ENCODE peak calls at places on chromosomes 7 and 10, in five cellular contexts. V is tibial artery; N is stimulated activated CD8-positive, alpha-beta memory T cell treated with anti-CD3 and anti-CD28 coated beads, Interleukin-4, amount 100 ng/mL, for 1 hour; U is ACHN; W is NCI-H1417. Z is an unnamed sample.

GRCh38 chr7:6284461-6285360 is 12.3 kb upstream of the CYTH3 start:
- DNase-seq in U (no peak), N (no peak), V (peak; percentile 62), W (no peak), Z (peak; percentile 29)

GRCh38 chr7:156019776-156020565 is 207.7 kb upstream of the SHH start:
- DNase-seq in U (no peak), W (no peak), V (peak; percentile 44), N (no peak), Z (no peak)

GRCh38 chr7:42057331-42057730 is 179.7 kb downstream of the GLI3 start:
- DNase-seq in V (no peak), N (no peak), U (no peak), W (no peak), Z (no peak)

GRCh38 chr7:71511361-71511807 is 379.4 kb downstream of the GALNT17 start:
- DNase-seq in U (peak; percentile 16), N (no peak), V (no peak), W (no peak), Z (no peak)

GRCh38 chr10:73586583-73586984 is 4.6 kb downstream of the USP54 start:
- DNase-seq in N (no peak), U (no peak), W (no peak), V (no peak), Z (peak; percentile 16)

GRCh38 chr7:7843972-7844371 is 124.6 kb upstream of the GLCCI1 start:
- DNase-seq in U (no peak), V (no peak), W (no peak), N (no peak), Z (no peak)

GRCh38 chr7:47382200-47382599 is 199.7 kb downstream of the TNS3 start:
- DNase-seq in W (peak; percentile 80), N (no peak), U (no peak), V (no peak), Z (no peak)

GRCh38 chr7:144672869-144673268 is 163.0 kb downstream of the TPK1 start:
- DNase-seq in N (no peak), V (no peak), W (no peak), U (no peak), Z (no peak)

GRCh38 chr7:108067844-108068243 is 62.3 kb downstream of the LAMB4 start:
- DNase-seq in N (no peak), V (no peak), W (peak; percentile 77), U (no peak), Z (no peak)

GRCh38 chr10:103693070-103693811 is 162.1 kb downstream of the SH3PXD2A start:
- DNase-seq in V (no peak), W (peak; percentile 35), U (no peak), N (no peak), Z (no peak)

GRCh38 chr10:34985823-34986222 is 104.3 kb downstream of the CUL2 start:
- DNase-seq in U (peak; percentile 22), W (peak; percentile 7), V (no peak), N (no peak), Z (peak; percentile 28)

GRCh38 chr10:107434854-107435253 is 270.3 kb upstream of the SORCS1 start:
- DNase-seq in V (no peak), W (no peak), N (no peak), U (no peak), Z (no peak)

GRCh38 chr7:117827861-117828260 is 45.4 kb downstream of the CTTNBP2 start:
- DNase-seq in N (no peak), U (peak; percentile 88), V (no peak), W (peak; percentile 33), Z (peak; percentile 89)

GRCh38 chr10:28853195-28853594 is 175.9 kb downstream of the BAMBI start:
- DNase-seq in U (no peak), W (no peak), N (no peak), V (no peak), Z (peak; percentile 44)

GRCh38 chr7:112446431-112446830 is 3.8 kb upstream of the IFRD1 start:
- DNase-seq in N (no peak), W (no peak), V (no peak), U (no peak), Z (no peak)

GRCh38 chr10:114023198-114023597 is 20.5 kb upstream of the ADRB1 start:
- DNase-seq in N (no peak), V (no peak), U (no peak), W (no peak), Z (no peak)

GRCh38 chr10:3530346-3531096 is 254.5 kb downstream of the KLF6 start:
- DNase-seq in W (no peak), U (peak; percentile 60), V (no peak), N (no peak), Z (peak; percentile 86)

GRCh38 chr7:4682621-4683042 is 537 bp downstream of the FOXK1 start:
- DNase-seq in W (peak; percentile 71), V (peak; percentile 78), U (peak; percentile 61), N (peak; percentile 8), Z (peak; percentile 41)

GRCh38 chr10:117075064-117075463 is 63.0 kb downstream of the VAX1 start:
- DNase-seq in W (peak; percentile 39), V (no peak), U (no peak), N (no peak), Z (peak; percentile 5)

GRCh38 chr7:115748123-115748738 is 282.3 kb downstream of the TFEC start:
- DNase-seq in N (no peak), V (no peak), U (peak; percentile 38), W (peak; percentile 74), Z (peak; percentile 9)

GRCh38 chr10:124512040-124512428 is 50.4 kb downstream of the LHPP start:
- DNase-seq in V (no peak), N (no peak), W (no peak), U (no peak), Z (no peak)

GRCh38 chr7:3092468-3092867 is 48.8 kb upstream of the CARD11 start:
- DNase-seq in N (peak; percentile 47), U (no peak), W (no peak), V (no peak), Z (no peak)

GRCh38 chr10:19853839-19854238 is 37.6 kb downstream of the PLXDC2 start:
- DNase-seq in W (no peak), N (no peak), U (no peak), V (no peak), Z (no peak)